ENCODE peak calls at places on chromosomes 5 and 9, in four cellular contexts. D is SK-N-SH, Z is HepG2, V is A549. C is an unnamed sample.

GRCh38 chr9:78028926-78029325 is 2.7 kb downstream of the GNAQ start:
- DNase-seq in D (no peak), Z (no peak), V (no peak), C (no peak)

GRCh38 chr9:113903514-113904077 is 27.5 kb downstream of the ZNF618 start:
- DNase-seq in D (no peak), Z (no peak), V (no peak), C (no peak)

GRCh38 chr5:159353661-159354252 is 23.5 kb upstream of the IL12B start:
- DNase-seq in D (no peak), Z (no peak), V (no peak), C (no peak)

GRCh38 chr5:126023894-126024575 is 399.2 kb upstream of the GRAMD2B start:
- DNase-seq in D (no peak), Z (no peak), V (no peak), C (no peak)

GRCh38 chr5:16554110-16554509 is 62.7 kb downstream of the RETREG1 start:
- DNase-seq in D (no peak), Z (no peak), V (no peak), C (no peak)

GRCh38 chr5:116032094-116032517 is at the start of gene ARL14EPL:
- DNase-seq in D (peak; percentile 3), Z (peak; percentile 47), V (peak; percentile 51), C (no peak)

GRCh38 chr5:100902406-100903035 is 561 bp downstream of the ST8SIA4 start:
- DNase-seq in D (no peak), Z (no peak), V (no peak), C (no peak)

GRCh38 chr9:35481347-35481975 is 8.4 kb upstream of the RUSC2 start:
- DNase-seq in D (peak; percentile 37), Z (peak; percentile 54), V (peak; percentile 75), C (no peak)

GRCh38 chr9:95389373-95389772 is 71.9 kb upstream of the FANCC start:
- DNase-seq in D (no peak), Z (no peak), V (no peak), C (no peak)

GRCh38 chr5:78760411-78761169 is 112.0 kb upstream of the LHFPL2 start:
- DNase-seq in D (no peak), Z (peak; percentile 9), V (no peak), C (no peak)

GRCh38 chr5:134106991-134107701 is 7.3 kb upstream of the TCF7 start:
- DNase-seq in D (peak; percentile 93), Z (no peak), V (no peak), C (no peak)

GRCh38 chr5:117680421-117680820 is 1105.8 kb upstream of the SEMA6A start:
- DNase-seq in D (no peak), Z (no peak), V (no peak), C (no peak)

GRCh38 chr5:180652346-180652745 is 2.9 kb upstream of the FLT4 start:
- DNase-seq in D (no peak), Z (no peak), V (no peak), C (no peak)

GRCh38 chr5:177147239-177147638 is 13.7 kb downstream of the NSD1 start:
- DNase-seq in D (no peak), Z (no peak), V (no peak), C (no peak)

GRCh38 chr5:9646843-9647242 is 16.7 kb upstream of the TAS2R1 start:
- DNase-seq in D (no peak), Z (no peak), V (no peak), C (no peak)

GRCh38 chr5:150762216-150762615 is 3.4 kb upstream of the DCTN4 start:
- DNase-seq in D (no peak), Z (no peak), V (no peak), C (no peak)

GRCh38 chr5:53419247-53419646 is 61.2 kb upstream of the FST start:
- DNase-seq in D (no peak), Z (no peak), V (no peak), C (no peak)

GRCh38 chr5:139637438-139638089 is 10.6 kb upstream of the CXXC5 start:
- DNase-seq in D (peak; percentile 96), Z (peak; percentile 78), V (no peak), C (no peak)

GRCh38 chr5:76081811-76082783 is 1.1 kb upstream of the SV2C start:
- DNase-seq in D (peak; percentile 82), Z (no peak), V (no peak), C (no peak)

GRCh38 chr5:158268286-158268685 is 409.3 kb upstream of the CLINT1 start:
- DNase-seq in D (no peak), Z (no peak), V (no peak), C (no peak)

GRCh38 chr9:1514241-1514640 is 464.1 kb downstream of the DMRT2 start:
- DNase-seq in D (no peak), Z (no peak), V (no peak), C (no peak)

GRCh38 chr9:32705059-32705458 is 69.6 kb upstream of the TAF1L start:
- DNase-seq in D (no peak), Z (no peak), V (no peak), C (no peak)

GRCh38 chr5:114101153-114101552 is 260.7 kb upstream of the KCNN2 start:
- DNase-seq in D (peak; percentile 12), Z (peak; percentile 15), V (peak; percentile 13), C (no peak)

GRCh38 chr9:69027355-69028097 is 8.0 kb upstream of the FXN start:
- DNase-seq in D (peak; percentile 55), Z (peak; percentile 54), V (peak; percentile 47), C (peak; percentile 51)

GRCh38 chr5:150647275-150648251 is 7.1 kb downstream of the SYNPO start:
- DNase-seq in D (no peak), Z (no peak), V (no peak), C (no peak)

GRCh38 chr9:804026-804425 is 37.5 kb upstream of the DMRT1 start:
- DNase-seq in D (no peak), Z (no peak), V (no peak), C (no peak)

GRCh38 chr9:76926324-76926731 is 20.4 kb upstream of the PRUNE2 start:
- DNase-seq in D (no peak), Z (no peak), V (no peak), C (no peak)

GRCh38 chr9:87310827-87311564 is 186.7 kb upstream of the DAPK1 start:
- DNase-seq in D (no peak), Z (no peak), V (no peak), C (no peak)

GRCh38 chr9:3957296-3957695 is 342.6 kb downstream of the GLIS3 start:
- DNase-seq in D (no peak), Z (no peak), V (no peak), C (no peak)

GRCh38 chr9:133694686-133695085 is 43.5 kb downstream of the SARDH start:
- DNase-seq in D (no peak), Z (no peak), V (no peak), C (no peak)

GRCh38 chr5:45454114-45454513 is 242.1 kb downstream of the HCN1 start:
- DNase-seq in D (peak; percentile 28), Z (no peak), V (no peak), C (no peak)

GRCh38 chr5:19258686-19259085 is 729.3 kb downstream of the CDH18 start:
- DNase-seq in D (no peak), Z (no peak), V (no peak), C (no peak)

GRCh38 chr9:126157409-126157808 is 169.2 kb upstream of the MVB12B start:
- DNase-seq in D (no peak), Z (no peak), V (no peak), C (no peak)
- TF ChIP-seq PBX3 in D (no peak), Z (no peak), V (no peak), C (no peak)

GRCh38 chr9:131886839-131887238 is 147.0 kb upstream of the RAPGEF1 start:
- DNase-seq in D (no peak), Z (no peak), V (no peak), C (no peak)

GRCh38 chr9:131887680-131888079 is 147.8 kb upstream of the RAPGEF1 start:
- DNase-seq in D (no peak), Z (no peak), V (no peak), C (no peak)

GRCh38 chr9:131884222-131884621 is 144.3 kb upstream of the RAPGEF1 start:
- DNase-seq in D (no peak), Z (no peak), V (no peak), C (no peak)

GRCh38 chr9:131888923-131889322 is 149.0 kb upstream of the RAPGEF1 start:
- DNase-seq in D (no peak), Z (no peak), V (no peak), C (no peak)

GRCh38 chr9:131885144-131885609 is 145.3 kb upstream of the RAPGEF1 start:
- DNase-seq in D (peak; percentile 84), Z (no peak), V (no peak), C (no peak)
- TF ChIP-seq PBX3 in D (no peak), Z (no peak), V (no peak), C (no peak)

GRCh38 chr9:135108801-135109500 is 21.5 kb downstream of the OLFM1 start:
- DNase-seq in D (no peak), Z (no peak), V (no peak), C (no peak)
- TF ChIP-seq PBX3 in D (no peak), Z (no peak), V (no peak), C (no peak)

GRCh38 chr5:1110930-1111726 is 735 bp downstream of the SLC12A7 start:
- DNase-seq in D (peak; percentile 66), Z (no peak), V (peak; percentile 66), C (no peak)
- TF ChIP-seq PBX3 in D (no peak), Z (no peak), V (no peak), C (no peak)

C was measured in GM12878.